ENCODE peak calls at places on chromosomes 12 and 14, in five cellular contexts. F is cardiac muscle cell, P is activated T-helper 1 cell treated with Interleukin-2 at 50 U/mL for 16 hours, V is cardiac fibroblast, Z is astrocyte of the spinal cord. S is an unnamed sample.

GRCh38 chr12:43029971-43030370 is 440.4 kb upstream of the PRICKLE1 start:
- DNase-seq in F (no peak), P (no peak), V (peak), Z (peak), S (no peak)

GRCh38 chr12:49893753-49894752 is 9.6 kb downstream of the FAIM2 start:
- DNase-seq in F (peak), P (no peak), V (peak), Z (peak), S (no peak)

GRCh38 chr14:71511152-71511551 is 421.1 kb upstream of the RGS6 start:
- DNase-seq in F (no peak), P (no peak), V (no peak), Z (no peak), S (no peak)

GRCh38 chr12:51631591-51631990 is 40.6 kb downstream of the SCN8A start:
- DNase-seq in F (peak), P (no peak), V (peak), Z (peak), S (peak)

GRCh38 chr14:92755495-92755894 is 7.1 kb upstream of the LGMN start:
- DNase-seq in F (peak), P (no peak), V (peak), Z (no peak), S (no peak)

GRCh38 chr14:76782885-76783566 is 21.8 kb downstream of the VASH1 start:
- DNase-seq in F (peak), P (no peak), V (no peak), Z (peak), S (no peak)

GRCh38 chr12:53235742-53236442 is 3.9 kb upstream of the RARG start:
- DNase-seq in F (no peak), P (no peak), V (no peak), Z (no peak), S (no peak)

GRCh38 chr12:132711169-132711843 is 664 bp downstream of the PGAM5 start:
- DNase-seq in F (no peak), P (peak), V (peak), Z (no peak), S (no peak)

GRCh38 chr12:121190523-121191031 is 19.4 kb upstream of the P2RX4 start:
- DNase-seq in F (peak), P (no peak), V (peak), Z (peak), S (no peak)

GRCh38 chr14:92748259-92749016 is at the start of gene LGMN:
- DNase-seq in F (peak), P (peak), V (peak), Z (peak), S (peak)

GRCh38 chr14:95297832-95298231 is 21.9 kb downstream of the CLMN start:
- DNase-seq in F (no peak), P (no peak), V (no peak), Z (no peak), S (no peak)

GRCh38 chr12:17097674-17098073 is 491.7 kb upstream of the LMO3 start:
- DNase-seq in F (no peak), P (no peak), V (no peak), Z (no peak), S (no peak)

GRCh38 chr12:92288533-92288932 is 142.9 kb upstream of the BTG1 start:
- DNase-seq in F (no peak), P (no peak), V (no peak), Z (no peak), S (no peak)

GRCh38 chr12:88063375-88063774 is 34.2 kb upstream of the C12orf50 start:
- DNase-seq in F (peak), P (no peak), V (peak), Z (peak), S (no peak)

GRCh38 chr12:57430931-57431566 is at the start of gene R3HDM2:
- DNase-seq in F (peak), P (peak), V (peak), Z (peak), S (peak)

GRCh38 chr14:55071051-55071450 is 19.6 kb downstream of the MAPK1IP1L start:
- DNase-seq in F (no peak), P (no peak), V (no peak), Z (no peak), S (no peak)

GRCh38 chr12:75364918-75365317 is 26.0 kb upstream of the GLIPR1L2 start:
- DNase-seq in F (peak), P (no peak), V (peak), Z (no peak), S (no peak)

GRCh38 chr12:105253882-105254513 is 18.0 kb upstream of the APPL2 start:
- DNase-seq in F (peak), P (no peak), V (peak), Z (peak), S (no peak)

GRCh38 chr14:54440037-54440436 is 1.1 kb downstream of the CNIH1 start:
- DNase-seq in F (peak), P (no peak), V (peak), Z (peak), S (no peak)

GRCh38 chr12:89889051-89889450 is 180.4 kb upstream of the ATP2B1 start:
- DNase-seq in F (no peak), P (no peak), V (peak), Z (peak), S (no peak)

GRCh38 chr12:57741413-57741789 is 2.9 kb upstream of the AGAP2 start:
- DNase-seq in F (no peak), P (no peak), V (no peak), Z (no peak), S (no peak)

GRCh38 chr12:2641209-2641608 is 153.6 kb upstream of the FKBP4 start:
- DNase-seq in F (peak), P (no peak), V (peak), Z (peak), S (no peak)

GRCh38 chr14:20754308-20754707 is 8.6 kb downstream of the EDDM3A start:
- DNase-seq in F (no peak), P (no peak), V (no peak), Z (no peak), S (no peak)

GRCh38 chr12:124150176-124150575 is 144.7 kb upstream of the RFLNA start:
- DNase-seq in F (no peak), P (no peak), V (no peak), Z (no peak), S (no peak)

GRCh38 chr12:93425736-93426363 is 15.9 kb downstream of the UBE2N start:
- DNase-seq in F (no peak), P (no peak), V (no peak), Z (no peak), S (no peak)

GRCh38 chr12:19872745-19873144 is 433.5 kb downstream of the AEBP2 start:
- DNase-seq in F (no peak), P (no peak), V (no peak), Z (no peak), S (no peak)

GRCh38 chr12:69514845-69515244 is 44.7 kb downstream of the FRS2 start:
- DNase-seq in F (no peak), P (no peak), V (no peak), Z (no peak), S (no peak)

S was measured in G401.